ENCODE peak calls at places on chromosomes 12 and 14, in six cellular contexts. D is suprapubic skin, A is HCT116, W is IMR-90, Y is NB4, C is A549. X is an unnamed sample.

GRCh38 chr12:53961025-53961761 is 6.5 kb downstream of the HOXC12 start:
- DNase-seq in Y (no peak), W (no peak), A (no peak), C (no peak), D (no peak), X (no peak)

GRCh38 chr12:6532927-6533652 is 1.2 kb upstream of the GAPDH start:
- DNase-seq in D (no peak), W (peak; percentile 76), C (peak; percentile 66), Y (peak; percentile 81), A (no peak), X (peak; percentile 85)

GRCh38 chr14:64040044-64040443 is 187.2 kb downstream of the SYNE2 start:
- DNase-seq in W (peak; percentile 44), A (no peak), Y (no peak), C (no peak), D (no peak), X (no peak)

GRCh38 chr14:94045563-94046345 is 19.6 kb downstream of the OTUB2 start:
- DNase-seq in D (peak; percentile 9), A (no peak), C (no peak), Y (no peak), W (no peak), X (no peak)

GRCh38 chr12:22255097-22255496 is 79.4 kb downstream of the ST8SIA1 start:
- DNase-seq in C (no peak), A (no peak), D (no peak), Y (no peak), W (peak; percentile 21), X (no peak)

GRCh38 chr12:88922816-88923215 is 342.5 kb upstream of the KITLG start:
- DNase-seq in C (no peak), W (peak; percentile 60), A (no peak), Y (no peak), D (no peak), X (no peak)

GRCh38 chr12:56014205-56014604 is 6.6 kb upstream of the IKZF4 start:
- DNase-seq in Y (no peak), A (no peak), C (no peak), D (no peak), W (no peak), X (no peak)

GRCh38 chr12:131042848-131043245 is 89.1 kb downstream of the ADGRD1 start:
- DNase-seq in Y (no peak), D (no peak), W (no peak), A (no peak), C (no peak), X (no peak)

GRCh38 chr14:89720741-89721315 is 233.7 kb downstream of the EFCAB11 start:
- DNase-seq in Y (peak; percentile 91), A (no peak), C (no peak), W (no peak), D (no peak), X (no peak)

GRCh38 chr12:70031046-70031445 is 206.0 kb downstream of the MYRFL start:
- DNase-seq in Y (no peak), C (no peak), W (no peak), A (no peak), D (no peak), X (peak; percentile 42)

GRCh38 chr14:95157987-95158712 is 821 bp upstream of the DICER1 start:
- DNase-seq in C (peak; percentile 57), D (no peak), W (no peak), A (no peak), Y (peak; percentile 16), X (no peak)

GRCh38 chr12:104718581-104718980 is 239.5 kb downstream of the SLC41A2 start:
- DNase-seq in W (peak; percentile 34), C (no peak), A (no peak), D (no peak), Y (no peak), X (no peak)

GRCh38 chr12:85425926-85426325 is 145.9 kb downstream of the ALX1 start:
- DNase-seq in W (no peak), C (no peak), A (no peak), D (no peak), Y (no peak), X (no peak)

GRCh38 chr14:84003316-84003715 is 1526.6 kb upstream of the FLRT2 start:
- DNase-seq in Y (no peak), A (no peak), C (no peak), D (no peak), W (no peak), X (no peak)

GRCh38 chr12:107207931-107208515 is 114.7 kb upstream of the CRY1 start:
- DNase-seq in W (peak; percentile 41), Y (no peak), A (no peak), D (no peak), C (no peak), X (no peak)

GRCh38 chr12:81502912-81503695 is 256.0 kb downstream of the PPFIA2 start:
- DNase-seq in Y (no peak), A (no peak), C (no peak), W (peak; percentile 45), D (no peak), X (no peak)

GRCh38 chr14:104972301-104973211 is 5.6 kb downstream of the AHNAK2 start:
- DNase-seq in A (peak; percentile 86), W (no peak), C (peak; percentile 79), Y (no peak), D (peak; percentile 89), X (peak; percentile 97)

GRCh38 chr14:104968541-104969401 is 9.4 kb downstream of the AHNAK2 start:
- DNase-seq in C (peak; percentile 56), W (no peak), D (peak; percentile 88), A (no peak), Y (peak; percentile 42), X (peak; percentile 95)

GRCh38 chr14:104969741-104970230 is 8.4 kb downstream of the AHNAK2 start:
- DNase-seq in A (no peak), C (no peak), Y (no peak), W (no peak), D (no peak), X (no peak)

GRCh38 chr14:104971447-104972240 is 6.5 kb downstream of the AHNAK2 start:
- DNase-seq in C (no peak), D (peak; percentile 78), A (no peak), Y (no peak), W (no peak), X (no peak)

DNA sequence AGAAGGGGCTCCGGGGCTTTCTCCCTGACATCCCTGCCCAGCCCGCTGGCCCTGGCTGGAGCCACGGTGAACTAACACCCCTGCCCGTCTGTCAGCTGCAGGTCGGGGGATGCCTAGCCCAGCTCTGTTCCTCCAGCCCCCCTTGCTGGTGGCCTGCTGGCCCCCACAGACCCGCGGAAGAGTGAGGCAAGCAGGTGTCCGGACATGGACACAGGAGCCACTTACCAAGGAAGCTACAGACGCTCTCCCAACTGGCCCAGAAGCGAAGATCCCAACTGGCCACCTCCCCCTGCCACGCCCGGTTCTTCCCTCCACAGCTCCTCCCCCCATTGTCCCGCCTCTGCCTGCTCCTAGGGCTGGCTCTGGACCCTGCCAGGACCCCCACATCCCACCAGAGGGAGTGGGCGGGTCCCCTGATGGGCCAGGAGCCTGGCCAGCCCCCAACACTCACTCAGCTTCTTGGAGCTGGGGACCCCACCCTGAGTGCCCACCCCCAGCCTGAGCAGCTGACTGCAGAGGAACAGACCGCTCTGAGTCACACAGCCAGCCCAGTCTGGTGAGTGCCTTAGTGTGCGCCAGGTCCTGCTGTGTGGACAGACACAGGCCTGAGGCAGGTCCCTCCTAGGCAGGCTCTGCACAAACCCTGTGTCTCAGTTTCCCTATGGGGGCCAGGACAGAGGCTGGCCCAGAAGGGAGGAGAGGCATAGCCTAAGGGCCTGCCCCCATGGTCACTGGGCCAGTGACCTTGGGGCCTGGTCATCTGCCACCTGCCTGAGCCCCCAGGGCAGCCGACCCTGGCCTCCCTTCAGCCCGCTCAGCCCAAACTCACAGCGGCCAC is 7.7 kb downstream of the AHNAK2 start:
- DNase-seq in C (peak; percentile 78), Y (no peak), W (peak; percentile 81), D (peak; percentile 93), A (peak; percentile 56), X (peak; percentile 98)
- TF ChIP-seq POLR2A in C (peak; percentile 50), Y (no peak), W (no peak), D (peak; percentile 39), A (no peak), X (no peak)

DNA sequence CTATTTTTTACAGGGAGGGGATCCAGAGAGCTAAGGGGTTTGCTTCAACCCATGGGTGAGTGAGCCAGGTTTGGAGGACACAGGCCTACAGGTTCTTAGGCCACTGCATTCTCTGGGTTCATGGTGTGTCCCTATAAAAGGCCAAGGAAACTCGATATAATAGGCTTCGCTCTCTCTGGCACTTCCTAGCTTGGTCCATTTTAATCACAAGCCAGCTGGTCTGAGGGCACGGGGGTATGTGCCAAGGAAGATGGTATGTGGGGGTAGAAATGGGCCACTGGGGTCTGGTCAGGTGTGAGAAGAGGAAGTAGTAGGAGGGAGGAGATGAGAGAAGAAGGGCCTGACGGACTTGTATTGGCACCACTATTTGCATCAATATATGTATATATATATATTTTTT is 4.9 kb downstream of the ETV6 start:
- DNase-seq in A (no peak), D (no peak), Y (peak; percentile 37), C (no peak), W (no peak), X (no peak)
- H3K4me3 ChIP-seq in A (no peak overlapping the region), D (no peak overlapping the region), Y (peak overlapping the region; percentile 82), C (no peak overlapping the region), W (no peak overlapping the region), X (no peak overlapping the region)

GRCh38 chr14:101228949-101229541 is 325.5 kb upstream of the RTL1 start:
- DNase-seq in D (no peak), Y (no peak), W (no peak), A (no peak), C (peak; percentile 69), X (peak; percentile 70)
- TF ChIP-seq CTCF in D (no peak), Y (no peak), W (no peak), A (no peak), C (no peak), X (no peak)

GRCh38 chr14:53956427-53957201 is at the start of gene BMP4:
- DNase-seq in A (peak; percentile 82), D (peak; percentile 94), W (peak; percentile 30), C (no peak), Y (no peak), X (peak; percentile 89)
- TF ChIP-seq POLR2A in A (peak; percentile 92), D (no peak), W (no peak), C (peak; percentile 38), Y (no peak), X (no peak)

GRCh38 chr14:75511201-75511600 is 11.1 kb upstream of the BATF start:
- DNase-seq in W (no peak), A (no peak), Y (no peak), D (no peak), C (no peak), X (no peak)

GRCh38 chr14:75518625-75519024 is 3.6 kb upstream of the BATF start:
- DNase-seq in W (no peak), Y (peak; percentile 71), A (peak; percentile 12), C (no peak), D (no peak), X (no peak)

GRCh38 chr14:75513911-75514672 is 8.2 kb upstream of the BATF start:
- DNase-seq in D (no peak), Y (peak; percentile 22), C (no peak), W (no peak), A (no peak), X (no peak)

GRCh38 chr14:75515631-75515999 is 6.7 kb upstream of the BATF start:
- DNase-seq in W (no peak), A (no peak), Y (peak; percentile 90), D (no peak), C (no peak), X (no peak)

GRCh38 chr14:75514673-75515630 is 7.3 kb upstream of the BATF start:
- DNase-seq in D (no peak), C (no peak), W (peak; percentile 15), Y (peak; percentile 87), A (no peak), X (no peak)
- H3K4me3 ChIP-seq in D (peak overlapping the region; percentile 44), C (no peak overlapping the region), W (peak overlapping the region; percentile 53), Y (peak overlapping the region; percentile 30), A (no peak overlapping the region), X (no peak overlapping the region)

X was measured in lower leg skin.